ENCODE peak calls at places on chromosomes 7 and 10, in seven cellular contexts. P is EL; M is spleen; E is NCI-H1105; H is stimulated activated CD8-positive, alpha-beta memory T cell treated with anti-CD3 and anti-CD28 coated beads, Interleukin-7, amount 100 ng/mL, for 48 hours; T is HFF-Myc; A is AG08395. W is an unnamed sample.

GRCh38 chr10:98957801-98958200 is 277.9 kb downstream of the HPSE2 start:
- DNase-seq in P (no peak), M (no peak), E (no peak), H (no peak), T (no peak), A (no peak), W (no peak)

GRCh38 chr10:77007836-77008235 is 629.8 kb downstream of the KCNMA1 start:
- DNase-seq in P (no peak), M (no peak), E (no peak), H (no peak), T (no peak), A (no peak), W (no peak)

GRCh38 chr7:40507166-40507565 is 372.4 kb downstream of the SUGCT start:
- DNase-seq in P (no peak), M (no peak), E (no peak), H (no peak), T (no peak), A (no peak), W (no peak)

GRCh38 chr10:3668276-3668960 is 116.6 kb downstream of the KLF6 start:
- DNase-seq in P (peak; percentile 81), M (peak; percentile 90), E (no peak), H (no peak), T (peak; percentile 5), A (no peak), W (no peak)

GRCh38 chr10:77925795-77926565 is 575 bp downstream of the DLG5 start:
- DNase-seq in P (peak; percentile 40), M (peak; percentile 80), E (no peak), H (peak; percentile 3), T (no peak), A (no peak), W (peak; percentile 68)

GRCh38 chr7:134686782-134687181 is 40.1 kb downstream of the BPGM start:
- DNase-seq in P (peak; percentile 45), M (no peak), E (no peak), H (no peak), T (no peak), A (peak; percentile 58), W (peak; percentile 41)

GRCh38 chr7:120272261-120272895 is 597 bp upstream of the KCND2 start:
- DNase-seq in P (peak; percentile 13), M (no peak), E (peak; percentile 68), H (no peak), T (peak; percentile 4), A (peak; percentile 51), W (peak; percentile 93)

GRCh38 chr7:55593515-55594318 is 21.4 kb upstream of the VOPP1 start:
- DNase-seq in P (peak; percentile 55), M (peak; percentile 91), E (peak; percentile 40), H (peak; percentile 41), T (no peak), A (peak; percentile 59), W (peak; percentile 35)

GRCh38 chr10:76649723-76650127 is 987.9 kb downstream of the KCNMA1 start:
- DNase-seq in P (peak; percentile 71), M (no peak), E (no peak), H (no peak), T (peak; percentile 82), A (peak; percentile 75), W (no peak)

GRCh38 chr10:102492983-102493382 is 9.5 kb downstream of the ACTR1A start:
- DNase-seq in P (no peak), M (peak; percentile 2), E (no peak), H (no peak), T (no peak), A (no peak), W (peak; percentile 69)

GRCh38 chr10:3763035-3763456 is 22.0 kb downstream of the KLF6 start:
- DNase-seq in P (peak; percentile 85), M (no peak), E (no peak), H (no peak), T (no peak), A (no peak), W (no peak)

GRCh38 chr10:132110091-132110490 is 44.3 kb downstream of the JAKMIP3 start:
- DNase-seq in P (no peak), M (peak; percentile 64), E (no peak), H (no peak), T (no peak), A (no peak), W (no peak)

GRCh38 chr7:17402628-17403278 is 104.3 kb downstream of the AHR start:
- DNase-seq in P (no peak), M (no peak), E (no peak), H (no peak), T (no peak), A (no peak), W (no peak)

GRCh38 chr10:118818621-118819221 is 64.0 kb upstream of the CACUL1 start:
- DNase-seq in P (no peak), M (no peak), E (peak; percentile 78), H (no peak), T (no peak), A (no peak), W (peak; percentile 91)

GRCh38 chr10:7045891-7046599 is 364.8 kb downstream of the SFMBT2 start:
- DNase-seq in P (no peak), M (no peak), E (no peak), H (no peak), T (no peak), A (no peak), W (no peak)

GRCh38 chr7:1839701-1840100 is 169.6 kb downstream of the ELFN1 start:
- DNase-seq in P (no peak), M (peak; percentile 72), E (no peak), H (no peak), T (no peak), A (no peak), W (no peak)

GRCh38 chr10:48794074-48794473 is 109.4 kb downstream of the WDFY4 start:
- DNase-seq in P (no peak), M (no peak), E (no peak), H (no peak), T (no peak), A (no peak), W (no peak)

W was measured in G401.